ENCODE peak calls at places on chromosomes 7 and 10, in six cellular contexts. I is cardiac muscle cell, U is kidney, E is PC-3, L is neural crest cell, O is BE2C. X is an unnamed sample.

GRCh38 chr7:124651136-124651535 is 114.5 kb downstream of the GPR37 start:
- DNase-seq in E (no peak), U (no peak), O (no peak), L (no peak), I (no peak), X (no peak)

GRCh38 chr7:140212100-140212881 is 35.5 kb upstream of the KDM7A start:
- DNase-seq in I (no peak), U (no peak), O (no peak), E (peak; percentile 46), L (no peak), X (no peak)

GRCh38 chr7:110921478-110922210 is 169.3 kb upstream of the LRRN3 start:
- DNase-seq in I (peak; percentile 37), U (no peak), E (no peak), L (no peak), O (no peak), X (peak; percentile 25)

GRCh38 chr7:159042084-159042483 is 102.6 kb downstream of the VIPR2 start:
- DNase-seq in U (no peak), L (no peak), O (no peak), E (no peak), I (no peak), X (no peak)

GRCh38 chr10:104521901-104522827 is 118.9 kb upstream of the SORCS3 start:
- DNase-seq in O (no peak), I (no peak), U (no peak), E (no peak), L (no peak), X (no peak)

GRCh38 chr10:86293323-86293840 is 73.2 kb downstream of the GRID1 start:
- DNase-seq in I (no peak), L (no peak), U (no peak), E (no peak), O (no peak), X (no peak)

GRCh38 chr7:99201027-99201426 is 6.9 kb downstream of the KPNA7 start:
- DNase-seq in O (no peak), E (peak; percentile 94), L (no peak), U (no peak), I (peak; percentile 60), X (peak; percentile 86)

GRCh38 chr7:36633377-36633776 is 90.9 kb downstream of the AOAH start:
- DNase-seq in E (no peak), U (no peak), I (no peak), L (no peak), O (no peak), X (no peak)

GRCh38 chr7:30852360-30852709 is 59.3 kb upstream of the AQP1 start:
- DNase-seq in L (no peak), E (no peak), I (no peak), U (no peak), O (no peak), X (no peak)

DNA sequence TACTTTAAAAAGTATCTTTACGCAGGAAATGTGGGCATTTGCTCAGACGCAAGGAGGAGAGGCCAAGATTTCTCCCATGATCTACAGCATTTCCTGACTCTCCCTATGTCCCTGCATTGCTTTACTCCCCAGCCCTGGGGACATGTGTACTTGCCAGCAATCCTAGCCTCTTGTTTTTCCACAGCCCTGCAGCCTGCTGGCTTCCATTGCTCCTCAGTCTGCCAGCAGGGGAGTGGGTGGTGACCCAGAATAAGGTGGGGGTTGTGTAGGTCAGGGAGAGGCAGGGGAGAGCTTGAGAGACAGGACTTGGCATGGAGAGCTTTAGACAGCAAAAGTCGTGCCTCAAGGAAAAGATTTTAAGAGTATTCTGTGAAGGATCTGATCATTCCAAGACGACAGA is 307.7 kb downstream of the CDK14 start:
- DNase-seq in I (no peak), L (no peak), E (no peak), U (no peak), O (no peak), X (no peak)
- TF ChIP-seq CTCF in I (no peak), L (no peak), E (no peak), U (no peak), O (no peak), X (no peak)

DNA sequence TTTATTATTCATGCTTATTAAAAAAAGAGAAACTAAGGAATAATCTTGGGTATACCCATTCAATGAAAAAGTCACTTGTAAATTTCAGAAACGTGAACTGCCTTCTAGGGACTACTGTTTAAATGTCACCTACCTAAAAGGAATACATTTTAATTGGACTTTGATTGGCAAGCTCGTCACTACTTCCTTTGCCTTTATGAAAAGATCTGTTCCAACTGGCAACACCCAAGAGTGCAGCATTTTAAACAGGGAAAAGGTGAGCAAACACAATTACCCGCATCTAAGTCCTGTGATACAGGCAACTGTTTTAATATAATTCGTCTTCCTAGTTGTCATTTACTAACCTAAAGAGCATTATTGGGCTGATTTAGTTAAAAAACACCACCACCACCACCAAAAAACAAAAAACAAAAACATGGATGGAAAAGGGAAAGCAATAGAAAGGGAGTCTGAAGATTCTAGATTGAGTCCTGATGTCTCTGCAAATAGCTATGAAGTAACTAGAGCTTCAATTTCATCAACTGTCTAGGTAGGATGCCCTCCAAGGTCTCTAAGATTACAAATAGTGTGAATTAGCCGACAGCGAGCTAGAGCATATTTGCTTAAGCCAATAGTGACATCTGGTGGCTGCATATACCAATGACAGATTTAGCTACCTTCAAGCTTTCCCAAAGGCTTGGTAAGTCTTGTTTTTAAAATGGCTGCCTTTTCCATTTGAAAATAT is 33.8 kb upstream of the ICA1 start:
- DNase-seq in E (peak; percentile 86), L (peak; percentile 20), U (no peak), I (peak; percentile 81), O (peak; percentile 58), X (peak; percentile 85)
- TF ChIP-seq CTCF in E (peak; percentile 82), L (peak; percentile 90), U (peak; percentile 82), I (peak; percentile 63), O (peak; percentile 84), X (peak; percentile 65)

GRCh38 chr10:52780391-52781155 is 8.0 kb upstream of the MBL2 start:
- DNase-seq in I (no peak), E (no peak), O (no peak), U (no peak), L (no peak), X (no peak)
- TF ChIP-seq CTCF in I (no peak), E (no peak), O (no peak), U (no peak), L (no peak), X (no peak)

GRCh38 chr7:97844036-97844435 is 28.2 kb downstream of the ASNS start:
- DNase-seq in E (peak; percentile 38), U (no peak), O (no peak), I (no peak), L (no peak), X (peak; percentile 28)
- TF ChIP-seq CTCF in E (peak; percentile 52), U (no peak), O (peak; percentile 33), I (no peak), L (no peak), X (no peak)

GRCh38 chr10:19921300-19922140 is 105.3 kb downstream of the PLXDC2 start:
- DNase-seq in O (no peak), U (no peak), E (no peak), I (peak; percentile 83), L (no peak), X (peak; percentile 65)
- TF ChIP-seq CTCF in O (no peak), U (no peak), E (no peak), I (no peak), L (no peak), X (no peak)

GRCh38 chr10:3224241-3224640 is 51.7 kb upstream of the PITRM1 start:
- DNase-seq in U (no peak), E (no peak), O (no peak), L (no peak), I (no peak), X (no peak)

GRCh38 chr10:3220853-3221252 is 48.3 kb upstream of the PITRM1 start:
- DNase-seq in E (peak; percentile 53), O (no peak), I (peak; percentile 27), L (no peak), U (no peak), X (peak; percentile 8)

GRCh38 chr10:3217853-3218252 is 45.3 kb upstream of the PITRM1 start:
- DNase-seq in O (no peak), U (no peak), I (no peak), E (no peak), L (no peak), X (no peak)

GRCh38 chr10:3225589-3225988 is 53.0 kb upstream of the PITRM1 start:
- DNase-seq in I (peak; percentile 63), U (no peak), E (peak; percentile 15), O (no peak), L (no peak), X (peak; percentile 35)

GRCh38 chr10:3222068-3222467 is 49.5 kb upstream of the PITRM1 start:
- DNase-seq in I (peak; percentile 39), O (no peak), E (no peak), L (no peak), U (no peak), X (peak; percentile 19)
- TF ChIP-seq CTCF in I (peak; percentile 12), O (peak; percentile 34), E (peak; percentile 18), L (peak; percentile 45), U (no peak), X (no peak)

DNA sequence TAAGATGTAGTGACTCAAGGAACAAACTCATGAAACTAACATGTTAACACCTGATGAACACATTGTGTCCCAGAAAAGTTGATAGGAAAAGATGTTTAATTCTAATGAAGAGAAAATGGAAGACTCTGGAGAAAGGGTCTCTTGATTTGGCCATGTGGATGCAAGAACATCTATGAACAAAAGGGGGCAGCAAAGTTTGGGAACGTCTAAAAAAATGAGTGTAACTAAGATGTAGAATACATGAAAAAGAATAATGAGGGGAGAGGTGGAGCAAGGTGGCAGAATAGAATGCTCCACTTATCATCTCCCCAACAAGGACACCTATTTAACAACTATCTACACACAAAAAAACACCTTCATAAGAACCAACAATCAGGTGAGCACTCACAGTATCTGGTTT is 805.1 kb downstream of the TNS3 start:
- DNase-seq in L (no peak), I (peak; percentile 66), O (no peak), U (no peak), E (peak; percentile 47), X (peak; percentile 47)
- TF ChIP-seq CTCF in L (peak; percentile 56), I (peak; percentile 68), O (peak; percentile 66), U (peak; percentile 26), E (peak; percentile 68), X (peak; percentile 12)

GRCh38 chr7:136184719-136185118 is 207.6 kb upstream of the MTPN start:
- DNase-seq in U (no peak), I (no peak), O (no peak), E (no peak), L (no peak), X (no peak)

GRCh38 chr7:136180984-136181383 is 203.8 kb upstream of the MTPN start:
- DNase-seq in L (no peak), O (no peak), I (no peak), U (no peak), E (no peak), X (no peak)

GRCh38 chr7:136179154-136179553 is 202.0 kb upstream of the MTPN start:
- DNase-seq in E (no peak), O (no peak), U (no peak), L (no peak), I (no peak), X (no peak)

GRCh38 chr7:136179829-136180721 is 202.9 kb upstream of the MTPN start:
- DNase-seq in I (no peak), O (peak; percentile 47), U (no peak), E (no peak), L (no peak), X (no peak)

GRCh38 chr7:136183981-136184380 is 206.8 kb upstream of the MTPN start:
- DNase-seq in E (peak; percentile 3), U (no peak), O (peak; percentile 19), I (no peak), L (no peak), X (no peak)
- TF ChIP-seq CTCF in E (no peak), U (no peak), O (peak; percentile 64), I (no peak), L (peak; percentile 45), X (no peak)